ENCODE peak calls at places on chromosome 15, in five cellular contexts. P is body of pancreas, Q is lung, W is neural progenitor cell, I is endodermal cell. D is an unnamed sample.

GRCh38 chr15:20356444-20357138 is 185.0 kb downstream of the GOLGA6L6 start:
- DNase-seq in P (peak), W (no peak), I (peak), Q (peak), D (peak)

GRCh38 chr15:76328962-76329361 is 7.6 kb upstream of the ISL2 start:
- DNase-seq in P (no peak), I (no peak), W (no peak), Q (no peak), D (no peak)

GRCh38 chr15:60137711-60138396 is 133.7 kb downstream of the FOXB1 start:
- DNase-seq in Q (no peak), I (peak), W (no peak), P (no peak), D (no peak)

GRCh38 chr15:76312540-76313174 is 1.4 kb upstream of the ETFA start:
- DNase-seq in P (no peak), Q (no peak), I (no peak), W (no peak), D (no peak)

GRCh38 chr15:62849316-62850129 is 193.0 kb upstream of the TPM1 start:
- DNase-seq in W (no peak), I (peak), P (no peak), Q (no peak), D (no peak)

GRCh38 chr15:26729581-26729980 is 43.3 kb downstream of the GABRB3 start:
- DNase-seq in P (no peak), W (no peak), I (no peak), Q (no peak), D (no peak)

GRCh38 chr15:96334705-96335428 is 4.4 kb downstream of the NR2F2 start:
- DNase-seq in I (no peak), Q (peak), P (no peak), W (peak), D (no peak)

GRCh38 chr15:100765458-100766224 is 114.0 kb upstream of the ALDH1A3 start:
- DNase-seq in I (peak), Q (no peak), P (no peak), W (no peak), D (no peak)

GRCh38 chr15:27427386-27427785 is 456.4 kb downstream of the GABRG3 start:
- DNase-seq in I (no peak), W (no peak), Q (no peak), P (no peak), D (no peak)

GRCh38 chr15:91049378-91050127 is 27.2 kb upstream of the VPS33B start:
- DNase-seq in P (peak), I (peak), W (peak), Q (peak), D (peak)

GRCh38 chr15:72778796-72779195 is 4.8 kb downstream of the ADPGK start:
- DNase-seq in I (no peak), Q (no peak), W (no peak), P (no peak), D (no peak)

GRCh38 chr15:33780011-33780768 is 188.1 kb upstream of the CHRM5 start:
- DNase-seq in P (no peak), Q (no peak), W (no peak), I (no peak), D (no peak)

GRCh38 chr15:33621156-33621555 is 310.4 kb downstream of the RYR3 start:
- DNase-seq in P (no peak), I (no peak), Q (no peak), W (no peak), D (no peak)

GRCh38 chr15:36571301-36571700 is 8.1 kb upstream of the CDIN1 start:
- DNase-seq in I (no peak), Q (no peak), W (no peak), P (no peak), D (no peak)

GRCh38 chr15:45921376-45921775 is 286.5 kb downstream of the SQOR start:
- DNase-seq in I (peak), P (peak), Q (peak), W (no peak), D (no peak)

DNA sequence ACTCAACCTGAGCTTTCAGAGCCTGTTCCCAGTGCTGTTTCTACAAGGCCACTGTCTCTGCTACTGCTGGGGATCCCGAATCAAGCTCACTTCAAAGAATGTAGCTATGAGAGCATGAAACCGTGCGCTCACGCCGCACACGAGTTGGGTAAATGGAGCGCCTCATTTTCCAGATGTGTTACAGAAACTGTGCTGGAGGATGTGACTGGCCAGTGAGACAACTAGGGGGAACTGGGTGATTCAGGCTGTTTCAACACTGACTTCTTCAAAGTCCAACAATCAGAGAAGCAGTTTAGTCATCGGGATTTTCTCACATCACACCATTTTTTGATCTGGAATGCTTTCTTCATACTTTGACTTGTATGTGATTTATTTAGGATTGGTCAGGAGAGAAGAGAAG is 3.5 kb downstream of the ZNF710 start:
- DNase-seq in W (no peak), I (no peak), Q (peak), P (peak), D (no peak)
- H3K4me3 ChIP-seq in W (peak), I (peak), Q (no peak), P (no peak), D (no peak)

DNA sequence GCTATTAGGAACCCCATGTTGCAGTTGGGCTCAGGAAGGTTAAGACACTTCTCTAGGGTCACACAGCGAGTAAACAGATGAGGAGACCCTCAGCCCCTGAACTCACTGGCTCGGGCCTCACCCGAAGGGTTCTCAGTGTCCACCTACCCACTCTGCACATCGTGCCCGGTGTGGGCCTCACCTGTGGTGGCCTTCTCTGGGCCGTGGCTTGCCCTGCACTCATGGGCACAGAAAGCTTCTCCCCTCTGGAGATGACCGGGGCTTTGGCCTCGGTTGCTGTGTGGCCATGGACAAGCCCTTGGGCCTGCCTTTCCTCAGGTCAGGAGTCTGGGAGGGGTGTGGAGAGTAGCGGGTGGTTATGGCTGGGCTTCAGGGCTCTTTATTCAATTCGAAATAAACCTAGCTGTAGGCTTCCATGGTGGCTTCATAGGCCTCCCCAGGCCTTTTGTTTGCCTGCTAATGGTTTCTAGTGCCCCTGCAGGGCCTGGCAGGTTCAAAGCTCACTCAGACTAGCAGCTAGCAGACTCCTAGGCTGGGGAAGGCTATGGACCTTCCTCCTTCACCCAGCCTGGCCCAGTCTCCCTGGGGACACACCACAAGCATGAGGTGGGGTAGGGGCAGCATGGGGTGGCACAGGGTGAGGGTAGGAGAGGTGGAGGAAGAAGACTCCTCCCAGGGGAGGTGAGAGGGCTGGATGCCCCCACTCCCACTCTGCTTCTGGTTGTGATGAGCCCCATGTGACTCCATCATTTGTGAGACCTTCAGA is 103.1 kb downstream of the LINGO1 start:
- DNase-seq in P (no peak), Q (no peak), I (peak), W (no peak), D (no peak)
- H3K27ac ChIP-seq in P (no peak), Q (no peak), I (no peak), W (no peak), D (no peak)

GRCh38 chr15:49282366-49282765 is 112.3 kb downstream of the GALK2 start:
- DNase-seq in W (no peak), P (no peak), Q (no peak), I (no peak), D (no peak)
- H3K4me3 ChIP-seq in W (no peak), P (no peak), Q (no peak), I (no peak), D (no peak)

GRCh38 chr15:98850991-98851776 is 156.4 kb downstream of the PGPEP1L start:
- DNase-seq in Q (peak), P (peak), W (peak), I (peak), D (peak)
- H3K27ac ChIP-seq in Q (peak), P (peak), W (no peak), I (peak), D (peak)

GRCh38 chr15:66635817-66636216 is 66.2 kb upstream of the SMAD6 start:
- DNase-seq in Q (no peak), P (no peak), W (no peak), I (no peak), D (no peak)

GRCh38 chr15:66635006-66635405 is 67.0 kb upstream of the SMAD6 start:
- DNase-seq in P (no peak), I (no peak), W (no peak), Q (no peak), D (no peak)

GRCh38 chr15:66634540-66634939 is 67.5 kb upstream of the SMAD6 start:
- DNase-seq in P (no peak), W (no peak), Q (no peak), I (peak), D (no peak)

GRCh38 chr15:66633346-66633745 is 67.5 kb upstream of the LCTL start:
- DNase-seq in P (no peak), W (no peak), I (peak), Q (no peak), D (no peak)

DNA sequence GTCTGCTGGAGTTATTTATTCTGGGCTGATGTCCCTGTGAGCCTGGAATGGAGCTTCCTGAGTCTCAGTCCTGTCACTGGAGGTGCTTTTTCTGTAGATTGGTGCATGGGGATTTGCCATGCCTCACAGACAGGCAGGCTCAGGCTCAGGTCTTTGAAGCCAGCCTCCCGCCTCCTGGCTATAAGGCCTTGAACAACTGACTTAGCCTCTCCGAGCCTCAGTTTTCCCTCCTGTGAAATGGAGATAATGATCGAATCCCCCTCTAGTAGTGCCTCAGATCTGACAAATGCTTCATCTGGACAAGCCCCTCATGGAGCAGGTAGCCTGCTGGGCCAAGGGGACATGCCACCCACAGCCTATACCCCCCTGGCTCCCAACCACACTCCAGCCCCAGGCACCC is 68.1 kb upstream of the LCTL start:
- DNase-seq in Q (no peak), W (no peak), P (no peak), I (no peak), D (no peak)
- H3K4me3 ChIP-seq in Q (no peak), W (no peak), P (no peak), I (no peak), D (no peak)

DNA sequence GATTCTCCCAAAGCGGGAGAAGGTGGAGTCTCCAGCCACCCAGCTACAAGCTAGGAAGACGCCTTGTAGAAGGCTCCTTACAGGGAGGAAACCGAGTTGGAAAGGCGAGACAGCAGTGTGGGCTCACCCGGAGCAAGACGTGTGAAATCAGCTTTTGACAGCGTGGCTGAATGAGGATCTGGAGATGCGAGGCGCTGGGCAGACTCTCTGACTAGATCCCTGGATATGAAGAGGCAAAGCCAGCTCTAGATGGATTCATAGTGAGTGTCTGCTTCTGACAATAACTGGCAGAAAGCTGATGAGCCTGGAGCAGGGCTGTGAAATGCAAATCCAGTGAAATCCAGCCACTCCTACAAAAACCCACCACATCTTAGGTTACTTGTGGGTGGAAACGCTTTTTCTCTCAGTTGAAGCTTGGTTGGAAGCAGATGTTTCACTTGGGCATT is 41.0 kb downstream of the GOLGA6A start:
- DNase-seq in I (peak), Q (no peak), P (no peak), W (no peak), D (no peak)
- H3K27ac ChIP-seq in I (no peak), Q (peak), P (peak), W (no peak), D (no peak)

GRCh38 chr15:40279437-40280141 is 3.3 kb downstream of the ANKRD63 start:
- DNase-seq in W (peak), Q (peak), P (peak), I (peak), D (peak)
- H3K4me3 ChIP-seq in W (peak), Q (no peak), P (no peak), I (no peak), D (no peak)

DNA sequence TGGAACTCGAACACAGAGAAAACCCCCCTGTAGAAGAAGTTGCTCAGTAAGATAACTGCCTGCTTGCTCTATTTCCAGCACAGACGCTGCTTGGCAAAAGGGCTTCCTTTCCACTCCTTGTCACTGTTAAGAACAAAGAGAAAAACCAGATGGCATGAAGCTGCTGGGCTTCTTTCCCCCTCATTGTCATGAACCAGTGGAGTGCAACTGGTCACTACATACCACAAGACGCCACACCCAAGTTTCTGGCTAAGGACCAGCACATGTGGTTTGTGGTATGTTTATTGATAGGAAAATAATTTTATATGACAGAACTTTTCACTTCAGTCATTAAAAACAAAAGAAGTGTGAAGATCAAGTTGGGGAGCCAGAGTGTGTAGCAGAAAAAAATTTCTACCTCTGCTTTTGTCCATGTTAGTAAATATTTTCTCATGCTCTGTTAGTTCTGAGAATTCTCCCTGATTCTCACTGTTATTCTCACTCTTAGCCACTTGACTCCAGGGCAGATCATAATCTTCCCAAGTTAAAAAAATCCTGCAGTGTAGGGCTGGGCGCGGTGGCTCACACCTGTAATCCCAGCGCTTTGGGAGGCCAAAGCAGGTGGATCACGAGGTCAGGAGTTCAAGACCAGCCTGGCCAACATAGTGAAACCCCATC is 37.9 kb downstream of the CLK3 start:
- DNase-seq in I (no peak), W (no peak), Q (peak), P (no peak), D (no peak)
- H3K27ac ChIP-seq in I (no peak), W (no peak), Q (no peak), P (no peak), D (no peak)